ENCODE peak calls at places on chromosome 22, in eight cellular contexts. F, K, D, G, Z, B, N and T are unnamed samples.

GRCh38 chr22:31818481-31819392 is 64.9 kb downstream of the DEPDC5 start:
- DNase-seq in F (peak), K (no peak), D (no peak), G (no peak), Z (no peak), B (no peak), N (peak), T (no peak)

GRCh38 chr22:49996532-49997220 is 15.9 kb downstream of the IL17REL start:
- DNase-seq in F (no peak), K (peak), D (no peak), G (no peak), Z (no peak), B (no peak), N (no peak), T (no peak)

GRCh38 chr22:17106161-17106784 is 14.9 kb downstream of the TMEM121B start:
- DNase-seq in F (no peak), K (peak), D (no peak), G (no peak), Z (no peak), B (no peak), N (no peak), T (no peak)

GRCh38 chr22:16955678-16956210 is 52.3 kb downstream of the GAB4 start:
- DNase-seq in F (no peak), K (no peak), D (no peak), G (no peak), Z (no peak), B (no peak), N (no peak), T (no peak)

GRCh38 chr22:35630387-35630793 is 13.3 kb upstream of the MB start:
- DNase-seq in F (peak), K (no peak), D (peak), G (peak), Z (peak), B (no peak), N (peak), T (peak)

GRCh38 chr22:26210390-26210789 is 41.1 kb downstream of the SEZ6L start:
- DNase-seq in F (no peak), K (no peak), D (no peak), G (no peak), Z (no peak), B (no peak), N (no peak), T (no peak)

GRCh38 chr22:35409783-35410662 is 10.1 kb downstream of the MCM5 start:
- DNase-seq in F (no peak), K (peak), D (no peak), G (no peak), Z (no peak), B (no peak), N (no peak), T (peak)

GRCh38 chr22:37254206-37254866 is 10.3 kb upstream of the RAC2 start:
- DNase-seq in F (peak), K (no peak), D (no peak), G (no peak), Z (peak), B (no peak), N (peak), T (no peak)

GRCh38 chr22:37486224-37486845 is at the start of gene MFNG:
- DNase-seq in F (peak), K (peak), D (peak), G (peak), Z (no peak), B (no peak), N (peak), T (peak)

GRCh38 chr22:21907638-21908522 is 40.4 kb upstream of the MAPK1 start:
- DNase-seq in F (no peak), K (no peak), D (no peak), G (no peak), Z (no peak), B (no peak), N (no peak), T (no peak)

GRCh38 chr22:50341977-50342650 is 1.0 kb upstream of the PPP6R2 start:
- DNase-seq in F (peak), K (peak), D (peak), G (peak), Z (peak), B (peak), N (peak), T (peak)

GRCh38 chr22:50016988-50017700 is 4.6 kb upstream of the IL17REL start:
- DNase-seq in F (no peak), K (peak), D (no peak), G (peak), Z (peak), B (no peak), N (no peak), T (peak)

GRCh38 chr22:28282346-28282745 is 363.3 kb upstream of the PITPNB start:
- DNase-seq in F (peak), K (no peak), D (no peak), G (no peak), Z (no peak), B (no peak), N (no peak), T (no peak)

GRCh38 chr22:29383740-29384139 is 4.6 kb downstream of the AP1B1 start:
- DNase-seq in F (no peak), K (no peak), D (no peak), G (no peak), Z (no peak), B (no peak), N (no peak), T (no peak)

GRCh38 chr22:31585161-31585859 is 76.7 kb downstream of the PISD start:
- DNase-seq in F (peak), K (no peak), D (no peak), G (no peak), Z (peak), B (no peak), N (peak), T (no peak)

GRCh38 chr22:47782461-47783075 is 1020.1 kb downstream of the TBC1D22A start:
- DNase-seq in F (no peak), K (no peak), D (no peak), G (no peak), Z (no peak), B (peak), N (no peak), T (no peak)

GRCh38 chr22:49566141-49566541 is 261.5 kb downstream of the BRD1 start:
- DNase-seq in F (no peak), K (no peak), D (no peak), G (no peak), Z (no peak), B (no peak), N (no peak), T (no peak)

GRCh38 chr22:50039669-50040458 is 18.2 kb downstream of the TTLL8 start:
- DNase-seq in F (no peak), K (no peak), D (no peak), G (no peak), Z (no peak), B (no peak), N (no peak), T (no peak)

GRCh38 chr22:50114221-50114981 is 24.6 kb downstream of the MOV10L1 start:
- DNase-seq in F (peak), K (no peak), D (no peak), G (peak), Z (no peak), B (no peak), N (peak), T (no peak)

GRCh38 chr22:26527574-26528465 is 15.5 kb upstream of the TFIP11 start:
- DNase-seq in F (no peak), K (no peak), D (no peak), G (no peak), Z (no peak), B (no peak), N (no peak), T (no peak)

GRCh38 chr22:33576205-33576604 is 344.1 kb downstream of the LARGE1 start:
- DNase-seq in F (no peak), K (no peak), D (no peak), G (no peak), Z (no peak), B (no peak), N (no peak), T (no peak)

GRCh38 chr22:33578752-33579151 is 341.5 kb downstream of the LARGE1 start:
- DNase-seq in F (no peak), K (no peak), D (no peak), G (no peak), Z (no peak), B (no peak), N (no peak), T (no peak)

GRCh38 chr22:33579448-33580093 is 340.7 kb downstream of the LARGE1 start:
- DNase-seq in F (peak), K (peak), D (peak), G (peak), Z (peak), B (no peak), N (peak), T (peak)

GRCh38 chr22:33575041-33575440 is 345.2 kb downstream of the LARGE1 start:
- DNase-seq in F (no peak), K (no peak), D (no peak), G (no peak), Z (no peak), B (no peak), N (no peak), T (no peak)

DNA sequence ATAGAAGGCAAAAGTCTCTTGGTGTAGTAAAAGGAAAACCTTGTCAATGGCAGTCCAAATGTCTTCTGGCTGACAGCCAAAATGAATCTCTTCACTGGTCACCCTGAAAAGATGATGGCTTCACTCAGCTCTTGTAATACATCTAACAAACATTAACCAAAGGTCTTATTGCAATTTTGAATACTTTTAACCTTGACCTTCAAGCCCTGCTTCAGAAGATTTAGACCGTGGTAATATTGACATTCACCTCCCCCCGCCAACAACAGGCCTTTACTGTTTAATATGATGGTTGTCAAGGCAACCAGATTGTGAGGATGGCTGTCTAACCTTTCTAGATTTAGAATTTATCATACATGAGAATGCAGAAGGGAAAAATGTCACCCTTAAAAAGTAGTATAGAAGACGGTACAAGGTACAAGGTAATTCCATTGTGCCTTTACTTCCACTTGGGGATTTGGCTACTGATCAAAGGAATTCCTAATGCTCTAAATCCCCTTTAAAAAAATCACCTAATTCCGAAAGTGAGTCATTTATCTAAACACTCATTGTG is 342.3 kb downstream of the LARGE1 start:
- DNase-seq in F (no peak), K (no peak), D (no peak), G (no peak), Z (no peak), B (no peak), N (no peak), T (no peak)
- TF ChIP-seq CTCF in F (no peak), K (no peak), D (no peak), G (no peak), Z (no peak), B (no peak), N (no peak), T (no peak)

GRCh38 chr22:23893957-23894709 is at the start of gene MIF:
- DNase-seq in F (peak), K (peak), D (peak), G (peak), Z (peak), B (peak), N (peak), T (peak)
- TF ChIP-seq CTCF in F (peak), K (peak), D (peak), G (peak), Z (peak), B (peak), N (peak), T (peak)

GRCh38 chr22:23895599-23896144 is 1.5 kb downstream of the MIF start:
- DNase-seq in F (no peak), K (no peak), D (no peak), G (no peak), Z (no peak), B (no peak), N (no peak), T (no peak)
- TF ChIP-seq CTCF in F (no peak), K (no peak), D (no peak), G (no peak), Z (peak), B (peak), N (no peak), T (no peak)

GRCh38 chr22:39959640-39960447 is at the start of gene TMA7B:
- DNase-seq in F (peak), K (no peak), D (peak), G (peak), Z (peak), B (no peak), N (peak), T (no peak)
- TF ChIP-seq CTCF in F (peak), K (no peak), D (no peak), G (no peak), Z (no peak), B (peak), N (peak), T (no peak)

DNA sequence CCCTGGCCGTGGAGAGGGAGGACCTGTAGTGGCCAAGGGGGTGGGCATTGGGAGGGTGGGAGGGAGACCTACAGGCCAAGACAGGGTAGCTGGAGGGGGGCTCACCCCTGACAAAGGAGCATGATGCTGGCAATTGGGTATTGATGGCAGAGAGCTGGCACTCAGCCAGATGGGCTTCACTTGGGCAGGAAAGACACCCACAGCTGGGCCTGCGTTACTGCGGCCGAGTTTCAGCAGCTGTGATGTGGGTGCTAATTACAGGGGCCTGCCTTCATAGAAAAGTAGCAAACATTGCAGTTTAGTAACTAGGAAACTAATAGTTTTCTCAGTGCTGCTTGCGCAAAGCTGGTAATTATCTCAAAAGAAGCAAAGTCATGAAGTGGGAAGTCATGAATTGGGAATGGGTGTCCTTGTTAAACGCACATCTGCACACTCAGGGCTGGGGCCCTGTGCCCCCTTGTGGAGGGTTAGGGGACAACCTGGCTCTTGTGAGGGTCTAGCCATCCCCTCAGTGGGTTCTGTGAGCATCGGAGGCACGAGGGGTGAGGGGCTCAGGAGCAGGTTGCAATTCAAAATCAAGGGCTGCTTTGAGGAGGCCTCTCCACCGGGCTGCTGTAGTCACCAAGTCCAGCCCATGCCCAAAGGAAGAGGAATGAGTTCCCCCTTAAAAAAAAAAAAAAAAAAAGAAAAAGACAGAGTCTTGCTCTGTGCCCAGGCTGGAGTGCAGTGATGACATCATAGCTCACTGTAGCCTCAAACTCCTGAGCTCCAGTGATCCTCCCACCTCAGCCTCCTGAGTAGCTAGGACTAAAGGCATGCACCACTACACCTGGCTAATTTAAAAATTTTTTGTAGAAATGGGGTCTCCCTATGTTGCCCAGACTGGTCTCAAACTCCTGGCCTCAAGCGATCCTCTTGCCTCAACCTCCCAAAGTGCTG is 24.4 kb upstream of the TXNRD2 start:
- DNase-seq in F (no peak), K (no peak), D (no peak), G (no peak), Z (no peak), B (no peak), N (no peak), T (no peak)
- TF ChIP-seq CTCF in F (peak), K (peak), D (no peak), G (no peak), Z (peak), B (peak), N (peak), T (peak)

DNA sequence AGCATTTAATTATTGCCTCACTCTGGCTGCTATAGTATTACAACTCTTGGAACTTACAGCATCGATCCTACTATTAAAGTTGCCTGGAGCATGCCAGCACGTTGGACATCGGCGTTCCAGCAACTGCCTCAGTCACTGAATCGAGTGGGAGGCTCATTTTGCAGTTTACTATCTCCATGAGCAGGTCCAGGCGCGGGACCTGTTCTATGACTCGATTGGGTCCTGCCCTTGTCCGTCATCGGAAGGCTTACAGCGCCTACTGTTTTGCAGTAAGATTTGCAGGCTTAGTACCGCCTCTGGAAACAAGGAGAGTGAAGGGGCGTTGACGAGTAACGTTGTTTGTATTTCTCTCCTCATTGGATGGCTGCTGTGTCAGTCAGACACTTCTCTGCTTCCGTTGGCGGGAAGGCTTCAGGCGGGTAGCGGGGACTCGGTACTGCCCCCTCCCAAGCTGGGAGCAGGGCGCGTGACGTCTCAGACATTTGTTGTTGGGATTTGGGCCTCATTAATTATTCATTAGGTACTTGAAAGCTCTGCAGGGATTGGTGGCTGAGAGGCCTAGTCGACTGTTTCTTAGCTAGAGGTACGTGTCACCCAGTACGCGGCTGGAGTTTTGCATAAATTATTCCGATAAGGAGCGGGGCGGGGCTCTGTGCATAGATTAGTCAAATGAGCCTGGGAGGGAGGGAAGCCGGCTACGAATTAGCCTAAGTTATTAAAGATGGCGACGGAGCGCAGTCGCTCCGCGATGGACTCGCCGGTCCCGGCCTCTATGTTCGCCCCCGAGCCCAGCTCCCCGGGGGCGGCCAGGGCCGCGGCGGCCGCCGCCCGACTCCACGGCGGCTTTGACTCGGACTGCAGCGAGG is at the start of gene GTPBP1:
- DNase-seq in F (peak), K (peak), D (peak), G (peak), Z (peak), B (peak), N (peak), T (peak)
- TF ChIP-seq CTCF in F (no peak), K (no peak), D (no peak), G (no peak), Z (no peak), B (no peak), N (peak), T (no peak)

GRCh38 chr22:44126807-44127206 is 53.9 kb upstream of the PARVG start:
- DNase-seq in F (no peak), K (no peak), D (no peak), G (no peak), Z (no peak), B (no peak), N (no peak), T (no peak)
- TF ChIP-seq CTCF in F (no peak), K (no peak), D (no peak), G (no peak), Z (no peak), B (no peak), N (no peak), T (no peak)

DNA sequence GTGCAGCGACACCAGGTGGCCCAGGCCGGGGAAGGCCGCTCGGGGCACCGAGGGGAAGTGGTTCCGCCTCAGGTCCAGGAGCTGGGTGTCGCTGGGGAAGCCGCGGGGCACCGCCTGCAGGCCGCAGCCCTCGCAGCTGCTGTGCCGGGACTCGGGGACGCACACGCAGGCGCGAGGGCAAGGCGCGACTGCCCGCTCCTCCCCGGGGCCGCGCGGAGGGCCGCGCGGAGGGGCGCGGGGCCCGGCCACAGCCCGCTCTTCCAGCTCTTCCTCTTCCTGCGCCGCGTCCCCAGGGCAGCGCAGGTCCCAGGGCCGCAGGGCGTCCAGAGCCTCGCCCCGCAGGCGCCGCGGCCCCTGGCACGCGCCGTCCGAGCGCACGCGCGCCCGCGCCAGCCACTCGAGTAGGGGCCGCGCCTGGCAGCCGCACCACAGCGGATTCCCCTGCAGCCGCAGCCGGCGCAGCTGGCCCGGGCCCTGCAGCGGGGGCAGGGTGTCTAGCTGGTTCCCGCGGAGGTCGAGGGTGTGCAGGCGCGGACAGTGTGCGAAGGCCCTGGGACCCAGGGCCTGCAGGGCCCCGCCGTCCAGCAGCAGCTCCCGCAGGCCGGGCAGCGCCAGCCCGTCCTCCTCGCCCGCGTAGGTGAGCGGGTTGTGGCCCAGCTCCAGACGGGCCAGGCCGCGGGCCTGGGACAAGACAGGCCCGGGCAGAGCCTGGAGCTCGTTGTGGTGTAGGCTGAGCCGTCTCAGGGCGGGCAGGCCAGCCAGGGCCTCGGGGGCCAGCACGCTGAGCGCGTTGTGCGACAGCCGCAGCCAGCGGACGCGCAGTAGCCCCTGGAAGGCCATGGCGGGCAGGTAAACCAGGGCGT is 2.8 kb downstream of the CHADL start:
- DNase-seq in F (peak), K (peak), D (no peak), G (peak), Z (peak), B (no peak), N (no peak), T (peak)
- TF ChIP-seq CTCF in F (peak), K (peak), D (no peak), G (peak), Z (no peak), B (peak), N (no peak), T (peak)

GRCh38 chr22:46113110-46113909 is 37.0 kb upstream of the PPARA start:
- DNase-seq in F (no peak), K (no peak), D (no peak), G (no peak), Z (no peak), B (no peak), N (no peak), T (no peak)

GRCh38 chr22:46115755-46116490 is 34.4 kb upstream of the PPARA start:
- DNase-seq in F (no peak), K (no peak), D (no peak), G (no peak), Z (no peak), B (no peak), N (no peak), T (no peak)

GRCh38 chr22:46113910-46114517 is 36.3 kb upstream of the PPARA start:
- DNase-seq in F (no peak), K (no peak), D (no peak), G (no peak), Z (no peak), B (no peak), N (no peak), T (no peak)

GRCh38 chr22:46115388-46115678 is 35.0 kb upstream of the PPARA start:
- DNase-seq in F (no peak), K (no peak), D (no peak), G (no peak), Z (no peak), B (no peak), N (no peak), T (no peak)

GRCh38 chr22:46114518-46115387 is 35.6 kb upstream of the PPARA start:
- DNase-seq in F (no peak), K (no peak), D (no peak), G (no peak), Z (no peak), B (no peak), N (no peak), T (no peak)
- TF ChIP-seq CTCF in F (no peak), K (no peak), D (no peak), G (peak), Z (no peak), B (no peak), N (no peak), T (no peak)